ENCODE peak calls at places on chromosomes 7 and 10, in six cellular contexts. R, D, N, E, T and M are unnamed samples.

GRCh38 chr10:132707776-132708171 is 78.2 kb downstream of the NKX6-2 start:
- DNase-seq in R (no peak), D (no peak), N (peak; percentile 55), E (no peak), T (no peak), M (no peak)

GRCh38 chr10:3941676-3942075 is 156.7 kb upstream of the KLF6 start:
- DNase-seq in R (no peak), D (no peak), N (no peak), E (no peak), T (no peak), M (no peak)

GRCh38 chr10:7015457-7015856 is 395.4 kb downstream of the SFMBT2 start:
- DNase-seq in R (no peak), D (no peak), N (no peak), E (no peak), T (no peak), M (no peak)

GRCh38 chr7:92695308-92696261 is 105.4 kb upstream of the FAM133B start:
- DNase-seq in R (no peak), D (no peak), N (no peak), E (no peak), T (peak; percentile 38), M (no peak)

GRCh38 chr7:2520131-2520807 is 695 bp downstream of the LFNG start:
- DNase-seq in R (peak; percentile 54), D (peak; percentile 70), N (no peak), E (no peak), T (no peak), M (peak; percentile 9)

GRCh38 chr7:379456-380225 is 89.7 kb downstream of the FOXL3 start:
- DNase-seq in R (no peak), D (peak; percentile 49), N (peak; percentile 81), E (no peak), T (no peak), M (no peak)

GRCh38 chr10:4678023-4678950 is 147.7 kb upstream of the AKR1E2 start:
- DNase-seq in R (no peak), D (no peak), N (no peak), E (no peak), T (peak; percentile 98), M (no peak)

GRCh38 chr10:58184120-58184670 is 83.5 kb downstream of the IPMK start:
- DNase-seq in R (no peak), D (no peak), N (no peak), E (no peak), T (no peak), M (no peak)

GRCh38 chr7:16644987-16645592 is 464 bp downstream of the ANKMY2 start:
- DNase-seq in R (peak; percentile 17), D (no peak), N (no peak), E (no peak), T (no peak), M (no peak)

GRCh38 chr10:70445718-70446485 is 4.4 kb upstream of the NODAL start:
- DNase-seq in R (no peak), D (no peak), N (no peak), E (no peak), T (no peak), M (no peak)

GRCh38 chr10:101087965-101088364 is 26.2 kb downstream of the KAZALD1 start:
- DNase-seq in R (no peak), D (no peak), N (no peak), E (no peak), T (no peak), M (no peak)

GRCh38 chr10:99709480-99710229 is 22.3 kb downstream of the COX15 start:
- DNase-seq in R (peak; percentile 11), D (no peak), N (no peak), E (no peak), T (peak; percentile 47), M (no peak)

GRCh38 chr7:108134486-108134885 is 4.3 kb upstream of the LAMB4 start:
- DNase-seq in R (no peak), D (no peak), N (no peak), E (no peak), T (no peak), M (no peak)

GRCh38 chr7:76353744-76354143 is 5.0 kb downstream of the YWHAG start:
- DNase-seq in R (no peak), D (no peak), N (no peak), E (no peak), T (no peak), M (no peak)

GRCh38 chr7:102455596-102455995 is 9.1 kb downstream of the ALKBH4 start:
- DNase-seq in R (no peak), D (no peak), N (no peak), E (no peak), T (no peak), M (no peak)

GRCh38 chr7:90424720-90425119 is 21.5 kb downstream of the CLDN12 start:
- DNase-seq in R (peak; percentile 11), D (no peak), N (no peak), E (no peak), T (no peak), M (no peak)

GRCh38 chr10:110803830-110804338 is 67.8 kb upstream of the PDCD4 start:
- DNase-seq in R (peak; percentile 59), D (peak; percentile 70), N (no peak), E (no peak), T (peak; percentile 49), M (no peak)

GRCh38 chr10:128150045-128150493 is 23.8 kb upstream of the MKI67 start:
- DNase-seq in R (peak; percentile 77), D (peak; percentile 86), N (peak; percentile 87), E (no peak), T (peak; percentile 32), M (no peak)

GRCh38 chr10:93837783-93838677 is 55.7 kb upstream of the SLC35G1 start:
- DNase-seq in R (no peak), D (no peak), N (no peak), E (no peak), T (no peak), M (no peak)

GRCh38 chr10:99676435-99676834 is 17.1 kb downstream of the ENTPD7 start:
- DNase-seq in R (no peak), D (no peak), N (no peak), E (no peak), T (no peak), M (no peak)

GRCh38 chr10:86336341-86336740 is 30.3 kb downstream of the GRID1 start:
- DNase-seq in R (no peak), D (no peak), N (peak; percentile 71), E (no peak), T (no peak), M (no peak)

GRCh38 chr7:119900996-119901395 is 372.0 kb upstream of the KCND2 start:
- DNase-seq in R (no peak), D (no peak), N (no peak), E (no peak), T (no peak), M (no peak)